ENCODE peak calls at places on chromosomes 13 and 19, in four cellular contexts. B is body of pancreas, U is OCI-LY7, K is uterus. L is an unnamed sample.

GRCh38 chr13:99322297-99323103 is 15.3 kb upstream of the GPR183 start:
- DNase-seq in B (no peak), U (no peak), K (no peak), L (peak; percentile 55)

GRCh38 chr13:82206241-82206640 is 1676.0 kb downstream of the SLITRK1 start:
- DNase-seq in B (no peak), U (no peak), K (no peak), L (no peak)

GRCh38 chr13:106036870-106037269 is 498.6 kb downstream of the EFNB2 start:
- DNase-seq in B (no peak), U (no peak), K (no peak), L (no peak)

GRCh38 chr13:114038211-114038613 is 64.3 kb upstream of the C13orf46 start:
- DNase-seq in B (no peak), U (no peak), K (no peak), L (no peak)

GRCh38 chr19:13993554-13994308 is 12.4 kb downstream of the RFX1 start:
- DNase-seq in B (no peak), U (no peak), K (no peak), L (no peak)

GRCh38 chr19:36093146-36093662 is 17.7 kb upstream of the OVOL3 start:
- DNase-seq in B (no peak), U (no peak), K (no peak), L (no peak)

GRCh38 chr13:110914293-110915056 is 394 bp downstream of the ANKRD10 start:
- DNase-seq in B (peak; percentile 80), U (peak; percentile 83), K (peak; percentile 78), L (peak; percentile 44)

GRCh38 chr19:43783636-43784035 is 2.9 kb upstream of the KCNN4 start:
- DNase-seq in B (no peak), U (no peak), K (no peak), L (no peak)

GRCh38 chr19:34364830-34365462 is at the start of gene GPI:
- DNase-seq in B (peak; percentile 78), U (peak; percentile 76), K (peak; percentile 39), L (peak; percentile 52)

GRCh38 chr19:7004313-7004931 is 16.8 kb downstream of the MBD3L2B start:
- DNase-seq in B (no peak), U (no peak), K (no peak), L (no peak)

GRCh38 chr13:110683203-110683883 is 22.6 kb downstream of the CARS2 start:
- DNase-seq in B (peak; percentile 27), U (no peak), K (no peak), L (no peak)

GRCh38 chr19:16896098-16896912 is 7.5 kb downstream of the F2RL3 start:
- DNase-seq in B (no peak), U (no peak), K (no peak), L (no peak)

GRCh38 chr13:75960538-75960994 is 324.4 kb downstream of the LMO7 start:
- DNase-seq in B (no peak), U (no peak), K (no peak), L (no peak)

GRCh38 chr13:36884235-36884634 is 35.8 kb downstream of the SMAD9 start:
- DNase-seq in B (no peak), U (no peak), K (no peak), L (no peak)

GRCh38 chr13:45521292-45521691 is 56.6 kb downstream of the COG3 start:
- DNase-seq in B (no peak), U (no peak), K (no peak), L (no peak)

GRCh38 chr13:31468114-31468902 is 268.5 kb downstream of the B3GLCT start:
- DNase-seq in B (no peak), U (no peak), K (no peak), L (no peak)

GRCh38 chr13:109647046-109647445 is 139.3 kb downstream of the IRS2 start:
- DNase-seq in B (no peak), U (no peak), K (no peak), L (no peak)

GRCh38 chr13:93023929-93024328 is 202.7 kb upstream of the GPC6 start:
- DNase-seq in B (no peak), U (no peak), K (no peak), L (no peak)

GRCh38 chr19:582497-583197 is 7.0 kb upstream of the HCN2 start:
- DNase-seq in B (no peak), U (no peak), K (no peak), L (no peak)

GRCh38 chr13:43865892-43866291 is 13.6 kb downstream of the CCDC122 start:
- DNase-seq in B (no peak), U (no peak), K (no peak), L (no peak)

GRCh38 chr19:2176336-2176994 is 12.7 kb downstream of the DOT1L start:
- DNase-seq in B (no peak), U (no peak), K (no peak), L (no peak)

GRCh38 chr13:65638572-65639168 is 1591.5 kb downstream of the PCDH9 start:
- DNase-seq in B (no peak), U (peak; percentile 34), K (no peak), L (no peak)

GRCh38 chr13:26042781-26043180 is 9.0 kb downstream of the SHISA2 start:
- DNase-seq in B (no peak), U (no peak), K (no peak), L (no peak)

GRCh38 chr13:68368922-68369321 is 1138.8 kb upstream of the PCDH9 start:
- DNase-seq in B (no peak), U (no peak), K (no peak), L (no peak)

GRCh38 chr19:18143902-18144301 is 9.1 kb upstream of the PIK3R2 start:
- DNase-seq in B (no peak), U (no peak), K (no peak), L (no peak)

GRCh38 chr19:48999481-49000325 is 6.0 kb downstream of the RUVBL2 start:
- DNase-seq in B (peak; percentile 67), U (peak; percentile 78), K (no peak), L (peak; percentile 54)

DNA sequence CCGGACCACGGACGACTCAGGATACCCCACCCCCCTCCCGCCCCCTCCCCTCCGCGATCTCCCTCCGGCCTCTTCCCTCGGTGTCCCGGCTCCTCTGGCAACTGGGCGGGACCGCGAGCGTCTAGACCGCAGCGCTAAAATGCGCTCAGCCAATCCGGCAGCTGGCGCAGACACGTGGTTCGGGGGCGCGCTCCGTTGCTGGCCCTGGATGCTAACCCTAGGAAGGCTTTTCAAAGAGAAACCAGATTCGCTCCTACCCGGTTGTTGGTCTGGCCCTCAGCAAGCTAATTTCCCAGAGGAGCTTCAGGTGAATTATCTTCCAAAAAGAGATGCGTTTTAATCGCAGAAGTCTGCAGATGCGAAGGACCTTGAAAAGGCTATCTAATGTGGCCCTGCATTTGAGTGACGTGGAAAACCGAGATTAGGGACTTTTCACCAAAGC is at the start of gene DZIP1:
- DNase-seq in B (peak; percentile 79), U (no peak), K (peak; percentile 85), L (no peak)
- H3K4me3 ChIP-seq in B (peak within 1 kb of the TSS; percentile 18), U (no peak within 1 kb of the TSS), K (peak within 1 kb of the TSS; percentile 67), L (no peak within 1 kb of the TSS)

DNA sequence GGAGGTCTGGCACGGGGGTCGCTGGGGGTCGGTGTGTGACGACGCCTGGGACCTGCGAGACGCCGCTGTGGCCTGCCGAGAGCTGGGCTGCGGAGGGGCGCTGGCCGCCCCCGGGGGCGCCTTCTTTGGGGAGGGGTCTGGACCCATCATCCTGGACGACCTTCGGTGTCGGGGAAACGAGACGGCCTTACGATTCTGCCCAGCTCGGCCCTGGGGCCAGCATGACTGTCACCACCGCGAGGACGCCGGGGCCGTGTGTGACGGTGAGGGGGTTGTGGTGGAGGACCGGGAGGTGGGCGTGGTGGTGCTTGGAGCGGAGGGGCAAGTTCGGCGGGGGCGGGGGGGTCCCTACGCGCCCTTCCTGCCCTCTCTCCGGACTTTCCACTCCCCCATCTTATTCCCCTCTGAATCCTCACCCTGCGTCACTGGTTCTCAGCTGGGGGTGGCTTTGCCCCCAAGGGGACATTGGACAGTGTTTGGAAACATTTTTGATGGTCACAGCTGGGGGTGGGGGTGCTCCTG is 5.5 kb downstream of the SSC5D start:
- DNase-seq in B (no peak), U (no peak), K (no peak), L (no peak)
- H3K4me3 ChIP-seq in B (no peak overlapping the region), U (no peak overlapping the region), K (peak overlapping the region; percentile 34), L (no peak overlapping the region)

GRCh38 chr19:38654478-38655079 is 7.1 kb downstream of the ACTN4 start:
- DNase-seq in B (no peak), U (no peak), K (no peak), L (no peak)

GRCh38 chr19:38655148-38655824 is 7.8 kb downstream of the ACTN4 start:
- DNase-seq in B (no peak), U (no peak), K (no peak), L (no peak)

GRCh38 chr19:38657633-38658222 is 10.3 kb downstream of the ACTN4 start:
- DNase-seq in B (no peak), U (no peak), K (no peak), L (no peak)

GRCh38 chr19:38658462-38659306 is 11.2 kb downstream of the ACTN4 start:
- DNase-seq in B (peak; percentile 78), U (no peak), K (no peak), L (no peak)

DNA sequence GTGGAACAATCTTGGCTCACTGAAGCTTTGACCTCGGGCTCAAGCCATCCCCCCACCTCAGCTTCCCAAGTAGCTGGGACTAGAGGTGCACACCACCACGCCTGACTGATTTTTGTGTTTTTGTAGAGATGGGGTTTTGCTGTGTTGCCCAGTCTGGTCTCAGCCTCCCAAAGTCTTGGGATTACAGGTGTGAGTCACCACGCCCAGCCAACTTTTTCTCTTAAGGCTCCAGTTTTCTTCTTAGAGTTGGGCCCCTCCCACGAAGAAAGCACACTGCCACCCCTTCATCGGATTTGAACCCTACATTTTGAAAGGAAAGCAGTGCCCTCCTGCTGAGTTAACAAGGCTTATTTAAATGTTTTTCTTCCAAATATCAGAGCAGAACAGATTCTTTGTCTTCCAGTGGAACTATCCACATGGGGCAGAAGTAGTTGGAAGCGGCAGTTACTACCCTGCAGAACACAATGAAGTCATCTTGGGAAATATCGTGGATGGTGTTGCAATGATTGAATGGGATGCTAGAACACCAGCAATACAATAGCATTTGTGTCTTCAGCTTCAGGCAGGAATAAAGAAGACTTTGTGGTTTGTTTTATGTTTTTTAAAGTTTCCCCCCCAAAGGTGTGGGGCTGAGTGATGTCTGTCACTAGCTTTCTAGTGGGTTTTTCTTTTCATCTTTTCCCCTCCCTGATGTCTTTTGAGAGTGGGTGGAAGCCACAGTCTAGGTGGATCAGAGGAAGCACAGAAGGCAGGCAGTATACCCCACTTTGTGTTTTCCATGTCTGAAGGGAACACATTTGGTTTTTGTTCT is 8.9 kb downstream of the ACTN4 start:
- DNase-seq in B (no peak), U (no peak), K (no peak), L (peak; percentile 51)
- H3K4me3 ChIP-seq in B (no peak overlapping the region), U (no peak overlapping the region), K (no peak overlapping the region), L (no peak overlapping the region)

DNA sequence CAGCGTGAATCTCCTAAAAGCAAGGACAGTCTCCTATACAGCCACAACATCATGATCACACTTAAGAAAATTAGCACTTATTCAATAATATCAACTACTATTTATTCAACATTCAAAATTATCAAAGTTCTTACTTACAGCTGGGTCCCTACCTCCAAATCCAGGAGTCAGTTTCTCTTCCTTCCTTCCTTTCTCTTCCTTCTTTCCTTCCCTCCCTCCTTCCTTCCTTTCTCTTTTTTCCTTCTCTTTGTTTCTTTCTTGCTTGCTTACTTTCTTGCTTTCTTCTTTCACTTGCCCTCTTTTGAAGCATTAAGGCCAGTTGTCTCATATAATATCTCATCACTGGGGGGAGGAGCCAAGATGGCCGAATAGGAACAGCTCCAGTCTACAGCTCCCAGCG is 107.6 kb downstream of the DCT start:
- DNase-seq in B (no peak), U (no peak), K (no peak), L (no peak)
- H3K4me3 ChIP-seq in B (no peak overlapping the region), U (no peak overlapping the region), K (no peak overlapping the region), L (no peak overlapping the region)